ENCODE peak calls at places on chromosome 15, in five cellular contexts. Q, M, N, O and F are unnamed samples.

GRCh38 chr15:43410572-43411214 is 39.8 kb downstream of the TUBGCP4 start:
- DNase-seq in M (no peak), O (no peak), N (no peak), Q (no peak), F (no peak)

GRCh38 chr15:29815000-29815704 is 7.1 kb downstream of the TJP1 start:
- DNase-seq in M (no peak), O (no peak), Q (no peak), N (no peak), F (no peak)

GRCh38 chr15:82305621-82306048 is 43.0 kb downstream of the SAXO2 start:
- DNase-seq in O (no peak), N (no peak), M (no peak), Q (no peak), F (no peak)

GRCh38 chr15:76206325-76206976 is 104.8 kb downstream of the ETFA start:
- DNase-seq in N (no peak), O (peak), M (peak), Q (peak), F (no peak)

GRCh38 chr15:67542462-67543347 is at the start of gene MAP2K5:
- DNase-seq in Q (peak), O (peak), M (peak), N (peak), F (peak)

GRCh38 chr15:31227954-31228542 is 98.6 kb upstream of the KLF13 start:
- DNase-seq in M (no peak), Q (no peak), N (peak), O (no peak), F (no peak)

GRCh38 chr15:51737538-51738305 is at the start of gene LYSMD2:
- DNase-seq in N (peak), O (peak), M (peak), Q (peak), F (peak)

GRCh38 chr15:86231864-86232801 is 152.5 kb downstream of the AGBL1 start:
- DNase-seq in Q (no peak), M (no peak), O (no peak), N (peak), F (no peak)

DNA sequence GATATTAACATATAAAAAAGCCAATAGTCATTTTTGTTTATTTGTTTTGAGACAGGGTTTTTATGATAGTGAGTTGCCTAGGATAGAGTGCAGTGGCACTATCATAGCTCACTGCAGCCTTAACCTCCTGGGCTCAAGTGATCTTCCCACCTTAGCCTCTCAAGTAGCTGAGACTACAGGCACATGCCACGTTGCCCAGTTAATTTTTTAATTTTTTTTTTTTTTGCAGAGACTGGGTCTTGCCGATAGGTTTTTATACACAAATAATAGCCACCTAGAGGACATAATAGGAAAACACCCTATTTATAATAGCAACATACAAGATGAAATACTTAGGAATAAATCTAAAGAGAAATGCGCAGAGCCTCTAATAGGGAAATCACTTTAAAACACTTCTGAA is 13.3 kb downstream of the EIF3J start:
- DNase-seq in Q (no peak), O (no peak), M (no peak), N (no peak), F (no peak)
- TF ChIP-seq CTCF in Q (peak), O (no peak), M (peak), N (no peak), F (peak)

DNA sequence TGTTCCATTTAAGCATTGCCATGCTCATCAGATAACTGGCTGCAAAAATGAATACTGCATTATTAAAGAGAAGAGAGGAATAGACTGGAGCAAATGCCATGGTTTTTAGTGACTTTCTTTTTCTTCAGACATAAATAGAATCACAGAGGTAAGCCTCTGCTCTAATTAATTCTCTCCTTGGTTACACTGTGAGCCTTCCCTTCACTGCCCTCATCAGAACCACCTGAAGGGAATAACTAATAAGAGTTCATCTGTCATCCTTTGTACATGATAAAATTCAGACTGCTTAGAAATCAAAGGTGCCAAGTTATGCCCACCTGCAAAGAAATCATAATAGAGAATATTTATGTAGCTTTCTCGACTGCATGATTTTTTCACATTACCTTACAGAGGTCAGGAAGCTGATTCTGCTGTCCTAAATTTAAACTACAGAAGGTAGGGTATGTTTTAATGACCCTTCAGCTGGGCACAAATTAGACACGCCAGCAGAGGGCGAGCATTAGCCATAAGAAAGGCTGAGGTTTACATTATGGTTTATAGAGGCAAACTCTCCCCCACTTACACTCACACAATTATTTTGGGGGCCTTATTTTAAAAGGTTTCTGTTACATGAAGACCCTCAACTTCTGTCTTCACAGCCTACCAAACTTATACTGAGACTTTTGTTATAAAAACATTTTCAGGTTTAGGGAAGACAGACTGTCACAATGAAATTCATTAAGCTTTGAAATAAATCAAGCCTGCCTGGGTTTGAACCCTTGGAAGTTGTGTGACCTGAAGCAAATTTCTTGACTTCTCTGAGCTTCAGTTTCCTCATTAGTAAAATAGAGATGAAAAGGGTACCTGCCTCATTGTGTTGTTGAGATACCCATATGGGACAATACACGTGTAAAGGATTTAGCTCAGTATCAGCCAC is 15.3 kb upstream of the UNC13C start:
- DNase-seq in Q (peak), O (no peak), M (peak), N (no peak), F (peak)
- TF ChIP-seq CTCF in Q (peak), O (no peak), M (peak), N (peak), F (peak)

GRCh38 chr15:68732451-68732850 is 88.2 kb downstream of the ANP32A start:
- DNase-seq in Q (no peak), N (no peak), M (no peak), O (no peak), F (no peak)

GRCh38 chr15:68731318-68731897 is 89.3 kb downstream of the ANP32A start:
- DNase-seq in Q (no peak), O (no peak), M (no peak), N (no peak), F (no peak)

GRCh38 chr15:68733666-68734065 is 87.0 kb downstream of the ANP32A start:
- DNase-seq in N (no peak), Q (no peak), O (no peak), M (no peak), F (no peak)

GRCh38 chr15:68729789-68730201 is 90.9 kb downstream of the ANP32A start:
- DNase-seq in M (no peak), O (peak), N (no peak), Q (no peak), F (no peak)

DNA sequence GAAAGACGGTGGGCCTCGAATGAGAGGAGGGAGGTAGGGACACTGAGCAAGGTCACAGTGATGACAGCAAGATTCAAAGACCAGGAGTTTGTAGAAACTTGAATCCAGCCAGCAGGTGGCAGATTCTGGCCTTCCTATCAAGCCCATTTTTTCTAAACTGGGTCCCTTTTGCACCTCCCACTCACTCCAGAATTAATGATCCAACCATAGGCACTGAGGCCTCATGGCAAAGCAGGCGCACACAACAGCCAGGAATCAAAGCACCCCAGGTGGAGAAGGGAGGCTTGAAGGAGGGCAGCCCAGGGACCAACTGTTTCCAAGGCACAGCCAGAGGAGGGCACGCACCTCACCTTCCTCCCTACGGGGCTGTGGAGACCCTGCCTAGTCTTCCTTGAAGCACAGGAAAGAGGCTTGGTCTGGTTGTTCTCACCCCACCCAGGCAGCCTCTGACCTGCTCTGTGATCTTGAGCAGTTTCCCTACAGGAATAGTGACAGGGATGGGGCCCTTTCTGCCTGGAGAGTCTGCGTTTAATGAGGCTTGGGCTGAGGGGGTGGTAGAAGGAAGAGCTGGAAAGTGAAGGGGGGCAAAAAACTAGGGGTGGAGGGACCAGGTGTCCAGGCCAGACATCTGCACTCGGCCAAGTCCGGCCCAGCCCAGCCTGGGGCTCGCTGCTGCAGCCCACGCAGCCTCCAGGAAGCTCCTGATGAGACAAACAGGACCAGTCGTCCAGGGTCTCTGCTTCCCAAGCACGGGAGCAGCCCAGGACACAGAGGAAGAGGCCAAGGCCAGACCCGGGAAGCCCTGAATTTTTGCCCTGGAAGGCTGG is 90.0 kb downstream of the ANP32A start:
- DNase-seq in N (no peak), Q (no peak), M (peak), O (peak), F (no peak)
- TF ChIP-seq CTCF in N (peak), Q (peak), M (peak), O (peak), F (peak)

DNA sequence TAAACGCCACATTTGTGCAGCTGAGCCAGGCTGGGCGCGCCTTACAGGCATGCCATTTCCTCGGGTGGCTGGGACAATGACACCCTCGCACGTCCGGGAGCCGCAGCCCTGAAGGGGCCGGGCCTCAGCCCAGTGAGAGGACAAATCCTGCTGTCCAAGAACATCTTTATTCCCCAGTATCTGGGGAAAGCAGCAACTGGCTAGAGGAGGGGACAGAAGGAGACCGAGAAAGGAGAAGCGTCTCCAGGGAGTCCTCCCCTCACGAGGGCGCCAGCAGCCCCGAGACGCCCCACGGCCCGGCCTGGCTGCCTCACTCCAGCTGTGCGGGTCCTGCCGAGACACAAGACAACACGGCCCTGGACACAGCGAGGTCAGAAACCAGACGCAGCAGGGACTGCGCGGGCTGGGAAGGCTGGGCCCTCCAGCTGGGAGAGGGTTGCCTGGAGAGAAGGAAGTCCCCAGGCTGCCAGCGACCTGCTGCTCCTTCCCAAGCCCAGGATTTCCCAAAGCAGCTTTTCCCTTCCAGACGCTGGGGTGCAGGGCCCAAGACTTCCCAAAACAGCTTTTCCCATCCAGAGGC is 130.2 kb downstream of the CHSY1 start:
- DNase-seq in O (peak), M (peak), Q (peak), N (peak), F (peak)
- TF ChIP-seq CTCF in O (peak), M (no peak), Q (peak), N (peak), F (peak)

DNA sequence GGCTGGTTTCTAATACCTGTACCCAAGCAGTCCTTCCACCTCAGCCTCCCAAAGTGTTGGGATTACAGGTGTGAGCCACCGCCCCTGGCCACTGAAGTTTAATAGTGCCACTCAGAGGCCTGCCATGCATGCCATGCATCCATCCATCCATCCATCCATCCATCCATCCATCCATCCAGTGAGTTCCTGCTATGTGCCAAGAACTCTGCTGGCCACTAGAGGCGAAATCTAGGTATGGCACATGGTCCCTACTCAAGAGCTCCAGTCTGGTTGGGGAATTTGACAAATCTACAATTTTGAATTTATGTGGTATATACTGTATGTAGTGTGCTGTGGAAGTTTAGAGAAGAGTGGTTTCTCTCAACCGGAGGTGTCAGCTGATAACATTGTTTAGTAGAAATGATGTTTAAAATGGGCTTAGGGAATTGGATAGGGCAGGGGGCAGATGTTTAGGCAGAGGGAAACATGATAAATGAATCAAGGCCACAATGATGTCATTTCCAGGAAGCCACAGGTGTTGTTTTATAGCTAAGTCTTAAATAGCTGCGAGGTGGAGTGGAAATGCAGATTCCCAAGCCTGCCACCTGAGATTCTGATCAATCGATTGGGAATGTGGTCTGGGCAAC is 384.4 kb upstream of the C2CD4B start:
- DNase-seq in Q (no peak), O (no peak), N (no peak), M (peak), F (no peak)
- TF ChIP-seq CTCF in Q (peak), O (no peak), N (peak), M (peak), F (peak)

GRCh38 chr15:78907577-78907976 is 34.9 kb downstream of the MORF4L1 start:
- DNase-seq in Q (no peak), O (no peak), N (no peak), M (no peak), F (no peak)
- TF ChIP-seq CTCF in Q (peak), O (no peak), N (peak), M (peak), F (peak)